ENCODE peak calls at places on chromosomes 12 and 14, in six cellular contexts. G, I, Z, V, K and E are unnamed samples.

GRCh38 chr14:96445844-96446710 is 54.1 kb downstream of the AK7 start:
- DNase-seq in V (no peak), I (no peak), Z (no peak), G (peak; percentile 38), K (no peak), E (no peak)

GRCh38 chr14:103849151-103850013 is 2.0 kb upstream of the PPP1R13B start:
- DNase-seq in V (no peak), G (no peak), K (no peak), I (no peak), Z (peak; percentile 51), E (no peak)

GRCh38 chr14:22276913-22277816 is 311.9 kb downstream of the DAD1 start:
- DNase-seq in V (no peak), I (peak; percentile 3), Z (peak; percentile 46), K (no peak), G (peak; percentile 6), E (peak; percentile 25)

GRCh38 chr12:12628013-12628412 is 16.3 kb downstream of the CREBL2 start:
- DNase-seq in I (no peak), K (no peak), G (no peak), Z (no peak), V (no peak), E (no peak)

GRCh38 chr12:57433370-57433769 is 1.2 kb upstream of the INHBC start:
- DNase-seq in I (no peak), Z (no peak), G (no peak), K (no peak), V (no peak), E (no peak)

GRCh38 chr14:50957296-50957695 is 13.0 kb upstream of the PYGL start:
- DNase-seq in K (no peak), I (no peak), V (no peak), G (no peak), Z (no peak), E (no peak)

GRCh38 chr14:23660290-23661226 is 24.4 kb downstream of the DHRS2 start:
- DNase-seq in I (no peak), G (no peak), K (no peak), V (no peak), Z (no peak), E (no peak)

GRCh38 chr14:98466807-98467206 is 805.2 kb downstream of the BCL11B start:
- DNase-seq in Z (no peak), G (no peak), I (no peak), K (no peak), V (no peak), E (no peak)

GRCh38 chr14:63663428-63664142 is 21.9 kb upstream of the WDR89 start:
- DNase-seq in G (no peak), K (no peak), V (no peak), Z (peak; percentile 23), I (no peak), E (no peak)

GRCh38 chr12:32533971-32534590 is 134.7 kb downstream of the FGD4 start:
- DNase-seq in I (peak; percentile 36), V (no peak), Z (peak; percentile 94), G (peak; percentile 4), K (no peak), E (peak; percentile 84)

GRCh38 chr12:10339441-10339840 is 31.8 kb downstream of the KLRD1 start:
- DNase-seq in Z (no peak), K (no peak), V (no peak), I (no peak), G (no peak), E (peak; percentile 49)

GRCh38 chr14:54901380-54902142 is 1.1 kb downstream of the GCH1 start:
- DNase-seq in K (no peak), I (peak; percentile 48), Z (no peak), G (no peak), V (no peak), E (peak; percentile 14)

GRCh38 chr12:20455001-20455706 is 86.8 kb downstream of the PDE3A start:
- DNase-seq in I (peak; percentile 29), Z (no peak), G (no peak), V (no peak), K (no peak), E (no peak)

GRCh38 chr14:55160989-55161388 is 30.4 kb downstream of the DLGAP5 start:
- DNase-seq in K (no peak), G (peak; percentile 5), I (peak; percentile 50), Z (peak; percentile 8), V (no peak), E (peak; percentile 33)

GRCh38 chr14:101519090-101519489 is 42.2 kb upstream of the DIO3 start:
- DNase-seq in Z (no peak), K (no peak), I (no peak), V (no peak), G (no peak), E (no peak)

GRCh38 chr12:65824314-65824563 is at the start of gene HMGA2:
- DNase-seq in V (no peak), Z (no peak), K (no peak), G (no peak), I (no peak), E (no peak)

GRCh38 chr12:75812341-75813018 is 219.1 kb downstream of the PHLDA1 start:
- DNase-seq in G (no peak), I (peak; percentile 41), Z (no peak), K (peak; percentile 13), V (no peak), E (no peak)

GRCh38 chr14:51539571-51540037 is 112.1 kb upstream of the FRMD6 start:
- DNase-seq in K (peak; percentile 51), G (no peak), I (no peak), V (no peak), Z (no peak), E (peak; percentile 59)

GRCh38 chr12:59698599-59698998 is 102.8 kb downstream of the SLC16A7 start:
- DNase-seq in K (no peak), Z (no peak), I (no peak), G (no peak), V (no peak), E (no peak)

GRCh38 chr14:90809530-90810312 is 6.5 kb downstream of the TTC7B start:
- DNase-seq in Z (no peak), I (no peak), V (no peak), G (no peak), K (no peak), E (no peak)

GRCh38 chr14:92460916-92461579 is 52.5 kb upstream of the RIN3 start:
- DNase-seq in Z (no peak), K (no peak), I (no peak), G (no peak), V (peak; percentile 61), E (no peak)

GRCh38 chr12:24780969-24781368 is 167.9 kb downstream of the BCAT1 start:
- DNase-seq in V (no peak), K (no peak), I (peak; percentile 45), Z (no peak), G (peak; percentile 26), E (no peak)

GRCh38 chr14:77260631-77261030 is 10.4 kb downstream of the NGB start:
- DNase-seq in V (no peak), I (no peak), K (no peak), G (no peak), Z (no peak), E (no peak)

GRCh38 chr12:6341439-6342139 is at the start of gene TNFRSF1A:
- DNase-seq in V (no peak), Z (peak; percentile 65), I (peak; percentile 83), G (peak; percentile 84), K (no peak), E (peak; percentile 91)

GRCh38 chr14:94355191-94355794 is 32.2 kb upstream of the SERPINA6 start:
- DNase-seq in I (no peak), Z (peak; percentile 85), K (peak; percentile 56), G (peak; percentile 4), V (no peak), E (peak; percentile 61)

GRCh38 chr12:24798335-24798734 is 150.6 kb downstream of the BCAT1 start:
- DNase-seq in I (no peak), Z (no peak), V (peak; percentile 73), K (no peak), G (no peak), E (no peak)

GRCh38 chr12:57552692-57553321 is 3.0 kb downstream of the KIF5A start:
- DNase-seq in Z (no peak), K (no peak), G (peak; percentile 81), V (no peak), I (no peak), E (no peak)

GRCh38 chr14:29930283-29930682 is 2.6 kb upstream of the PRKD1 start:
- DNase-seq in K (no peak), G (no peak), I (no peak), V (no peak), Z (no peak), E (no peak)

GRCh38 chr12:20624718-20625117 is 70.4 kb upstream of the SLCO1C1 start:
- DNase-seq in V (no peak), K (no peak), I (peak; percentile 19), G (no peak), Z (peak; percentile 56), E (no peak)

GRCh38 chr14:46054526-46054925 is 597.1 kb downstream of the RPL10L start:
- DNase-seq in K (no peak), I (no peak), G (no peak), Z (no peak), V (no peak), E (no peak)
- TF ChIP-seq CHD2 in K (no peak), I (no peak), G (no peak), Z (no peak), V (no peak), E (no peak)

GRCh38 chr12:100823988-100824387 is 29.4 kb downstream of the ANO4 start:
- DNase-seq in Z (no peak), G (no peak), K (no peak), I (no peak), V (no peak), E (no peak)

GRCh38 chr12:100830003-100830795 is 35.6 kb downstream of the ANO4 start:
- DNase-seq in K (no peak), Z (no peak), V (no peak), I (no peak), G (no peak), E (no peak)

GRCh38 chr12:100824476-100824875 is 29.9 kb downstream of the ANO4 start:
- DNase-seq in K (no peak), Z (no peak), V (no peak), G (no peak), I (no peak), E (no peak)

GRCh38 chr12:100827901-100828520 is 33.4 kb downstream of the ANO4 start:
- DNase-seq in I (peak; percentile 10), K (no peak), G (peak; percentile 21), V (no peak), Z (peak; percentile 13), E (peak; percentile 51)

DNA sequence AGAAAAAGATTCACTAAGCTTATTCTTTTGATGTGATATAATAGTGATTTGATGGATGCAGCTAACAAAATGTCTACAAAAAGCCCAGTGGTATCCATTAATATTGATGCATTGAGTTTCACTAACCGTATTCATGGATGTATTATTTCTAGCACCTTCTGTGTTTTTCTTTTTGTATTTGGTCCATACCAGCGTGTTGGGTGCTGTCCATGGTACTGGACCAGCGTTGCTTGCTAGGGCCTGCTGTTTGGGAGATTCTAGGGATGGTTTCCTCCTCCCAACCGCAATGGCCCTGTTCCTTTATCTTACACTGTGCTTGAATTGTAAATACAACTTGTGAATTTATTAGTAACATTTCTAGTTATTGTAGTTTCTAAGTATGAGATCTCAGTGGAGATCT is 31.7 kb downstream of the ANO4 start:
- DNase-seq in V (no peak), G (peak; percentile 40), I (no peak), Z (peak; percentile 23), K (no peak), E (peak; percentile 8)
- TF ChIP-seq CHD2 in V (no peak), G (no peak), I (no peak), Z (no peak), K (no peak), E (no peak)

GRCh38 chr12:97877404-97877803 is 414.8 kb downstream of the RMST start:
- DNase-seq in K (no peak), I (no peak), Z (no peak), G (no peak), V (no peak), E (no peak)
- TF ChIP-seq CHD2 in K (no peak), I (no peak), Z (no peak), G (no peak), V (no peak), E (no peak)

GRCh38 chr12:117352260-117352659 is 9.2 kb downstream of the NOS1 start:
- DNase-seq in Z (no peak), K (no peak), G (no peak), I (no peak), V (no peak), E (no peak)
- TF ChIP-seq CHD2 in Z (no peak), K (no peak), G (no peak), I (no peak), V (no peak), E (no peak)